ENCODE peak calls at places on chromosomes 13 and 19, in ten cellular contexts. M is H1, L is body of pancreas, V is A549, Z is heart left ventricle, C is adrenal gland, H is colonic mucosa, I is fibroblast of lung, P is cardiac muscle cell, G is ovary. D is an unnamed sample.

GRCh38 chr13:111494641-111495040 is 174.2 kb downstream of the TEX29 start:
- DNase-seq in M (no peak), G (no peak), V (no peak), C (no peak), Z (no peak), L (no peak), H (no peak), I (no peak), P (no peak), D (no peak)

GRCh38 chr19:45919678-45920077 is 5.1 kb upstream of the NANOS2 start:
- DNase-seq in L (no peak), C (no peak), Z (no peak), V (no peak), M (no peak), I (no peak), G (no peak), H (no peak), P (no peak), D (no peak)

GRCh38 chr19:4550479-4551050 is 8.9 kb downstream of the SEMA6B start:
- DNase-seq in V (no peak), M (no peak), L (no peak), H (no peak), I (no peak), Z (no peak), P (no peak), G (peak), C (no peak), D (no peak)

GRCh38 chr13:105464249-105464648 is 1071.2 kb downstream of the EFNB2 start:
- DNase-seq in L (no peak), G (no peak), V (no peak), Z (no peak), I (no peak), P (no peak), C (no peak), H (no peak), M (no peak), D (peak)

GRCh38 chr19:33906578-33907335 is 110.1 kb downstream of the KCTD15 start:
- DNase-seq in M (peak), Z (peak), C (no peak), H (no peak), G (peak), L (peak), V (peak), P (peak), I (peak), D (peak)

GRCh38 chr19:47447470-47448359 is 24.0 kb downstream of the SLC8A2 start:
- DNase-seq in V (peak), L (peak), H (peak), Z (no peak), I (peak), P (peak), G (no peak), C (peak), M (peak), D (peak)

GRCh38 chr13:27830010-27830409 is 37.7 kb downstream of the GSX1 start:
- DNase-seq in V (peak), H (peak), L (peak), P (peak), I (peak), G (peak), C (no peak), M (peak), Z (peak), D (no peak)

GRCh38 chr19:45809643-45810159 is 5.4 kb downstream of the RSPH6A start:
- DNase-seq in M (no peak), C (no peak), Z (no peak), H (no peak), V (peak), L (no peak), G (no peak), P (peak), I (peak), D (peak)

DNA sequence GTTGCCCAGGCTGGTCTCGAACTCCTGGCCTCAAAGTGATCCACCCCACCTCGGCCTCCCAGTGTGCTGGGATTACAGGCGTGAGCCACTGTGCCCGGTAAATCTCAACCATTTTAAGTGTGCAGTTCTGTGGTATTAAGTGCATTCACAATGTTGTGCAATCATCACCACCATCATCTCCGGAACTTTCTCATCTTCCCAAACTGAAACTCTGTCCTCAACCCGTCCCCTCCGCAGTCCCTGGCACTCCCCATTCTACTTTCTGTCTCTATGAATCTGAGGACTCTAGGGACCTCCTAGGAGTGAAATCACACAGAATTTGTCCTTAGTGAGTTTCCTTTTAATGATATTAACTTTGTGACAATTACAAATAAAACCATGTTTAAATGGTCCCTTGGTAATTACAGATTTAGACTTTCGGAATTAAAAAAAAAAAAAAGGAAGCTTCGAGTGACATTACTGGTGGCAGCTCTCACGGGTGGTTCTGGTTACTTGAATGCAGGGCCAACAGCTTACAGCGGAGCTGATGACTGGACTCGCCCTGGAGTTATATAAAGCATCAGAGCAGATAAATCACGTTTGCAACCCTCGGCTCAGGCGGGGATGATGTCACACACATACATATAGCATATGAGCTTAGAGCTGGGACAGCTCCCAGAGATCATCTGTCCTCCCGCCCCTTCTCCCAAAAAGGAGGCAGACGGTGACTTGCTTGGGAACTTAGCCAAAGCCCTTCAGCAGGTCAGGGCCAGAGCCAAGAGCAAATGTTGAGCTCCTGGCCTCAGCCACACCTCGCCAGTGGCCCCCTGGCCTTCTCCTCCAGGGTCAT is 89.8 kb downstream of the ZNF557 start:
- DNase-seq in C (peak), V (peak), L (no peak), Z (peak), H (no peak), I (peak), P (peak), M (no peak), G (no peak), D (peak)
- H3K27ac ChIP-seq in C (no peak), V (no peak), L (peak), Z (peak), H (no peak), I (peak), P (peak), M (no peak), G (no peak), D (no peak)

GRCh38 chr19:16668176-16668575 is 7.2 kb downstream of the TMEM38A start:
- DNase-seq in C (no peak), P (no peak), H (no peak), L (no peak), Z (no peak), I (no peak), M (no peak), V (no peak), G (no peak), D (no peak)
- H3K4me3 ChIP-seq in C (no peak), P (no peak), H (no peak), L (no peak), Z (no peak), I (no peak), M (no peak), V (no peak), G (no peak), D (no peak)

GRCh38 chr13:87274209-87274819 is 396.9 kb upstream of the SLITRK5 start:
- DNase-seq in H (peak), L (peak), P (peak), I (peak), V (peak), C (peak), Z (no peak), G (no peak), M (peak), D (no peak)
- TF ChIP-seq CTCF in H (peak), L (no peak), P (peak), I (peak), V (peak), C (peak), Z (peak), G (no peak), M (peak), D (peak)

DNA sequence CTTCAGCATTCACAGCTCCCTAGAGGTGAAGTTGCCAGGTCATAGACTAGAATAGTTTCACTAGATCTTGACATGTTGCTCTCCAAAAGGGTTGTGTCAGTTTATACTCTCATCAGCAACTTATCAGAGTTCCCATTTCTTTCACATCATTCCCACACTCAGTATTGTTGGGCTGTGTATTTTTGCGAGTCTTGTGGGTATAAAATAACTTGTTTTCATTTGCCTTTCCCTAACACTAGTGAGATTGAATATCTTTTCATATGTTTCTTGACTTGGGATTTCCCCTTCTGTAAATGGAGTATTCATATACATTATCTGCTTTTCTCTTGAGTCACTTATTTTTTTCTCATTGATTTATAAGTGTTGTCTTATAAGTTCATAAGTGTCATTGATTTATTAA is 55.2 kb upstream of the GPR183 start:
- DNase-seq in Z (no peak), V (no peak), G (no peak), L (no peak), I (no peak), C (no peak), H (no peak), M (no peak), P (no peak), D (no peak)
- H3K27ac ChIP-seq in Z (no peak), V (no peak), G (no peak), L (no peak), I (no peak), C (no peak), H (no peak), M (no peak), P (no peak), D (no peak)

GRCh38 chr13:43784491-43784890 is 2.3 kb downstream of the ENOX1 start:
- DNase-seq in I (no peak), C (no peak), V (no peak), M (no peak), L (no peak), Z (no peak), P (no peak), G (no peak), H (no peak), D (no peak)

GRCh38 chr13:43785681-43786471 is 896 bp downstream of the ENOX1 start:
- DNase-seq in Z (peak), M (peak), G (peak), I (peak), C (peak), L (peak), V (peak), H (peak), P (peak), D (peak)

GRCh38 chr13:43786472-43786765 is 353 bp downstream of the ENOX1 start:
- DNase-seq in H (peak), M (peak), Z (no peak), I (no peak), V (no peak), G (no peak), P (no peak), L (no peak), C (no peak), D (no peak)

GRCh38 chr13:43783820-43784219 is 3.0 kb downstream of the ENOX1 start:
- DNase-seq in C (no peak), I (peak), L (no peak), P (peak), Z (no peak), V (peak), H (no peak), G (no peak), M (no peak), D (peak)

GRCh38 chr13:43785166-43785680 is 1.5 kb downstream of the ENOX1 start:
- DNase-seq in M (no peak), I (no peak), P (peak), G (no peak), L (no peak), C (no peak), Z (no peak), H (no peak), V (no peak), D (no peak)
- H3K4me3 ChIP-seq in M (peak), I (peak), P (peak), G (peak), L (no peak), C (peak), Z (peak), H (peak), V (peak), D (peak)

DNA sequence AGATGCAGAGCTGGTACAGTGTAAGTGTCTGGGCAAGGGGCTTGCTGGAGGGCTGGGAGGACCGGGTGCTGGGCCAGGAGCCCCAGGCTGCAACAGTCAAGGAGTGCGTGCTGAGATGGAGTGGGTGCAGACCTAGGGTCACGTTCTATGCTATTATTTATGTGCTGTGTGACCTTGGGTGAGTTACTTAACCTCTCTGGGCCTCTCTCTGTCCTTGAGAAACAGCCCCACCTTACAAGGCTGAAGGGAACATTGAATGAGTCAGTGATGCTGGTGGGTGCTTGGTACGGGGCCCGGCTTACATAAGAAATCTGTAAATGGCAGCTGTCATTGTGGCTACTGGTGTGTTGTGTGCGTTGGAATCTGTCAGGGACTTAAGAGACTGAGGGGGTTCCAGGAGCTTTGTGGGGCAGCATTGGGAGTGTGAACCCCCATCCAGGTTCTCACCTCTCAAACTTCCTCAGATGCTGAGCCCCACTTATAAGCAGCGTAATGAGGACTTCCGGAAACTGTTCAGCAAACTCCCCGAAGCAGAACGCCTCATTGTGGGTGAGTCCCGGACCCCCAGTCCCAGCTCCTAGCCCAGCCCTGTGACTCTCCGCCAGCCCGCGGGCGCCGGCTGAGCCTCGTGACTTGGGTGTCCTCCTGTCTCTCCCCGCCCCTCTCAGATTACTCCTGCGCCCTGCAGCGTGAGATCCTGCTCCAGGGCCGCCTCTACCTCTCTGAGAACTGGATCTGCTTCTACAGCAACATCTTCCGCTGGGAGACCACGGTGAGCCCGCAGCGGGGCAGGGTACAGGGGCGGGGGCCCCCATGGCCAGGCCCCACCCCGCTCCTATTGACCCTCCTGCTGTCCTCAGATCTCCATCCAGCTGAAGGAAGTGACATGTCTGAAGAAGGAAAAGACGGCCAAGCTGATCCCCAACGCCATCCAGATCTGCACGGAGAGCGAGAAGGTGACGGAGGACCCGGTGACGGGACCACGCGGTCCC is 9.6 kb downstream of the GRAMD1A start:
- DNase-seq in I (no peak), G (no peak), V (no peak), M (no peak), P (no peak), H (no peak), L (no peak), C (no peak), Z (no peak), D (no peak)
- TF ChIP-seq CTCF in I (no peak), G (no peak), V (no peak), M (no peak), P (no peak), H (no peak), L (no peak), C (no peak), Z (no peak), D (no peak)

GRCh38 chr19:18377026-18377425 is 8.9 kb upstream of the GDF15 start:
- DNase-seq in G (no peak), C (no peak), H (peak), Z (no peak), L (peak), I (no peak), P (no peak), V (peak), M (no peak), D (no peak)
- H3K27ac ChIP-seq in G (no peak), C (no peak), H (peak), Z (no peak), L (peak), I (no peak), P (peak), V (peak), M (no peak), D (no peak)

GRCh38 chr19:1105873-1106840 is 2.4 kb downstream of the GPX4 start:
- DNase-seq in V (no peak), P (no peak), G (peak), C (no peak), L (no peak), H (peak), Z (no peak), I (no peak), M (no peak), D (no peak)
- H3K4me3 ChIP-seq in V (no peak), P (no peak), G (no peak), C (no peak), L (no peak), H (no peak), Z (no peak), I (no peak), M (peak), D (no peak)

D was measured in brain microvascular endothelial cell.